ENCODE peak calls at places on chromosomes 12 and 14, in four cellular contexts. One of them, this sample, is unnamed.

GRCh38 chr12:132625731-132626430 is 7.3 kb downstream of the P2RX2 start:
- DNase-seq in A549: no peak
- DNase-seq in K562: no peak
- DNase-seq in HepG2: no peak
- DNase-seq in this sample: no peak

GRCh38 chr12:138898-139534 is 72.4 kb downstream of the IQSEC3 start:
- DNase-seq in A549: no peak
- DNase-seq in K562: no peak
- DNase-seq in HepG2: no peak
- DNase-seq in this sample: no peak

GRCh38 chr12:59322473-59322872 is 273.4 kb upstream of the SLC16A7 start:
- DNase-seq in HepG2: no peak
- DNase-seq in A549: no peak
- DNase-seq in K562: no peak
- DNase-seq in this sample: no peak

GRCh38 chr12:54983536-54984102 is 943 bp downstream of the TESPA1 start:
- DNase-seq in A549: no peak
- DNase-seq in HepG2: no peak
- DNase-seq in K562: no peak
- DNase-seq in this sample: no peak

GRCh38 chr12:44497044-44497443 is 379.1 kb downstream of the NELL2 start:
- DNase-seq in A549: no peak
- DNase-seq in HepG2: no peak
- DNase-seq in K562: no peak
- DNase-seq in this sample: no peak

GRCh38 chr12:31008241-31008711 is 65.4 kb upstream of the DDX11 start:
- DNase-seq in HepG2: no peak
- DNase-seq in A549: no peak
- DNase-seq in K562: no peak
- DNase-seq in this sample: no peak

GRCh38 chr12:98262886-98263285 is 252.5 kb upstream of the TMPO start:
- DNase-seq in K562: no peak
- DNase-seq in HepG2: no peak
- DNase-seq in A549: no peak
- DNase-seq in this sample: peak

GRCh38 chr14:54738009-54738408 is 164.6 kb downstream of the GCH1 start:
- DNase-seq in A549: no peak
- DNase-seq in K562: no peak
- DNase-seq in HepG2: no peak
- DNase-seq in this sample: no peak

GRCh38 chr12:24948816-24949722 is at the start of gene BCAT1:
- DNase-seq in K562: peak
- DNase-seq in HepG2: peak
- DNase-seq in A549: peak
- DNase-seq in this sample: peak

GRCh38 chr12:121581681-121582439 is 1.0 kb upstream of the KDM2B start:
- DNase-seq in A549: no peak
- DNase-seq in K562: peak
- DNase-seq in HepG2: no peak
- DNase-seq in this sample: no peak

GRCh38 chr14:52395728-52396127 is 81.6 kb downstream of the PTGER2 start:
- DNase-seq in HepG2: no peak
- DNase-seq in K562: no peak
- DNase-seq in A549: no peak
- DNase-seq in this sample: no peak

GRCh38 chr12:98198261-98198982 is 317.0 kb upstream of the TMPO start:
- DNase-seq in K562: no peak
- DNase-seq in A549: no peak
- DNase-seq in HepG2: no peak
- DNase-seq in this sample: no peak

GRCh38 chr14:84926656-84927055 is 603.3 kb upstream of the FLRT2 start:
- DNase-seq in A549: no peak
- DNase-seq in HepG2: no peak
- DNase-seq in K562: no peak
- DNase-seq in this sample: no peak

GRCh38 chr14:84929834-84930233 is 600.1 kb upstream of the FLRT2 start:
- DNase-seq in HepG2: no peak
- DNase-seq in K562: no peak
- DNase-seq in A549: no peak
- DNase-seq in this sample: no peak

GRCh38 chr14:84927096-84927910 is 602.6 kb upstream of the FLRT2 start:
- DNase-seq in A549: no peak
- DNase-seq in HepG2: no peak
- DNase-seq in K562: no peak
- DNase-seq in this sample: no peak
- TF ChIP-seq EP300 in A549: no peak
- TF ChIP-seq EP300 in HepG2: no peak
- TF ChIP-seq EP300 in K562: no peak
- TF ChIP-seq EP300 in this sample: no peak

GRCh38 chr14:28102814-28103213 is 663.8 kb upstream of the FOXG1 start:
- DNase-seq in K562: no peak
- DNase-seq in HepG2: no peak
- DNase-seq in A549: no peak
- DNase-seq in this sample: no peak

GRCh38 chr14:28098863-28099262 is 667.7 kb upstream of the FOXG1 start:
- DNase-seq in HepG2: no peak
- DNase-seq in K562: no peak
- DNase-seq in A549: no peak
- DNase-seq in this sample: no peak

GRCh38 chr14:28097585-28097984 is 669.0 kb upstream of the FOXG1 start:
- DNase-seq in K562: no peak
- DNase-seq in HepG2: no peak
- DNase-seq in A549: no peak
- DNase-seq in this sample: no peak

GRCh38 chr14:28101992-28102391 is 664.6 kb upstream of the FOXG1 start:
- DNase-seq in A549: no peak
- DNase-seq in K562: no peak
- DNase-seq in HepG2: no peak
- DNase-seq in this sample: no peak
- TF ChIP-seq RNF2 in A549: no peak
- TF ChIP-seq RNF2 in K562: no peak
- TF ChIP-seq RNF2 in HepG2: no peak
- TF ChIP-seq RNF2 in this sample: no peak

GRCh38 chr12:124921200-124922008 is 7.0 kb upstream of the UBC start:
- DNase-seq in HepG2: peak
- DNase-seq in A549: no peak
- DNase-seq in K562: peak
- DNase-seq in this sample: no peak
- TF ChIP-seq EP300 in HepG2: no peak
- TF ChIP-seq EP300 in A549: no peak
- TF ChIP-seq EP300 in K562: peak
- TF ChIP-seq EP300 in this sample: no peak

GRCh38 chr14:101947904-101948665 is 16.3 kb upstream of the DYNC1H1 start:
- DNase-seq in A549: peak
- DNase-seq in HepG2: peak
- DNase-seq in K562: peak
- DNase-seq in this sample: peak

GRCh38 chr14:101945171-101945570 is 19.2 kb upstream of the DYNC1H1 start:
- DNase-seq in A549: no peak
- DNase-seq in K562: no peak
- DNase-seq in HepG2: no peak
- DNase-seq in this sample: peak

GRCh38 chr14:101950100-101950499 is 14.3 kb upstream of the DYNC1H1 start:
- DNase-seq in K562: no peak
- DNase-seq in A549: no peak
- DNase-seq in HepG2: no peak
- DNase-seq in this sample: no peak

GRCh38 chr14:101948666-101949205 is 15.6 kb upstream of the DYNC1H1 start:
- DNase-seq in HepG2: no peak
- DNase-seq in A549: no peak
- DNase-seq in K562: no peak
- DNase-seq in this sample: no peak

GRCh38 chr14:101947577-101947903 is 16.8 kb upstream of the DYNC1H1 start:
- DNase-seq in K562: no peak
- DNase-seq in HepG2: no peak
- DNase-seq in A549: no peak
- DNase-seq in this sample: no peak
- TF ChIP-seq RNF2 in K562: no peak
- TF ChIP-seq RNF2 in HepG2: no peak
- TF ChIP-seq RNF2 in A549: no peak
- TF ChIP-seq RNF2 in this sample: no peak

DNA sequence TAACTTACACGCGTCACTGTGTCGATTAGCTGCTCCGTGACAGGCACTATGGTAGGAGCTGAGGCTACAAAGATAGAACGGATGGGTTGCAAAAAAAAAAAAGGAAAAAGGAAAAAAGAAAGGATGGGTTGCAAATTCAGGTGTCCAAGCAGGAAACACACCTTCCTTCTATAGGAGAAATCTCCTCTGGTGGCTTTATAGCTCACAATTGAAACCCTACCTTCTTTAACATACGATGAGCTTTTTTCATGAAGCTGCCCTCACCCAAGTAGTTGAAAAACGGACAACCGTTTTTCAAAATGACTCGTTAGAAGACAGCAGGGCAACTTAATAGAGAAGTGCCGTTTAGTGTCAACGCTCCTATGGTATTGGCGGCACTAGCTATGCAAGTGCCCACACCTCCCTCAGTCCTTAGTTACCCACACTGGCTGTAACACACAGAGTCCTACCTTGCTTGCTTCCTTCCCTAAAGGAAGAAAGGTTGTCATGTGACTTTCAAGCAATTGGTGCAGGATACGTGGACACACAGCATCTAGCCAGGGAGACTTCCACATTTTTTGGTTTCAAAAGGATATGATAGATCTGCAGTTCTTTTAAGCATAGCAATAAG is 677 bp upstream of the TRIP11 start:
- DNase-seq in A549: peak
- DNase-seq in HepG2: peak
- DNase-seq in K562: peak
- DNase-seq in this sample: no peak
- TF ChIP-seq EP300 in A549: no peak
- TF ChIP-seq EP300 in HepG2: no peak
- TF ChIP-seq EP300 in K562: no peak
- TF ChIP-seq EP300 in this sample: no peak

DNA sequence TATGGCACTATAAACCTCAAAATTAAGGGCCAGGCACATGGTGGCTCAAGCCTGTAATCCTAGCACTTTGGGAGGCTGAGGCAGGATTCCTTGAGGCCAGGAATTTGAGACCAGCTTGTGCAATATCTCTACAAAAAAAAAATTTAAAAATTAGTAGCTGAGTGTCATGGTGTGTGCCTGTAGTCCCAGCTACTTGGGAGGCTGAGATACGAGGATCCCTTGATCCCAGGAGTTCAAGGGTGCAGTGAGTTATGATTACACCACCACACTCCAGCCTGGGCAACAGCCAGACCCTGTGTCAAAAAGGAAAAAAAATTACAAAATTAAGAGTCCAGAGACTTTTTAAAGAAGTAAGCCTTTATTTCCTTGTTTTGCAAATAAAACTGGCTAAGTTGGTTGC is 1.8 kb upstream of the GCN1 start:
- DNase-seq in HepG2: no peak
- DNase-seq in K562: no peak
- DNase-seq in A549: no peak
- DNase-seq in this sample: no peak
- TF ChIP-seq RNF2 in HepG2: no peak
- TF ChIP-seq RNF2 in K562: no peak
- TF ChIP-seq RNF2 in A549: no peak
- TF ChIP-seq RNF2 in this sample: no peak

GRCh38 chr12:67018105-67018504 is 251.1 kb upstream of the CAND1 start:
- DNase-seq in A549: no peak
- DNase-seq in HepG2: no peak
- DNase-seq in K562: peak
- DNase-seq in this sample: peak

GRCh38 chr12:67014642-67015041 is 254.5 kb upstream of the CAND1 start:
- DNase-seq in K562: no peak
- DNase-seq in HepG2: no peak
- DNase-seq in A549: no peak
- DNase-seq in this sample: no peak

GRCh38 chr12:67019070-67019469 is 250.1 kb upstream of the CAND1 start:
- DNase-seq in K562: no peak
- DNase-seq in A549: no peak
- DNase-seq in HepG2: no peak
- DNase-seq in this sample: no peak
- TF ChIP-seq EP300 in K562: no peak
- TF ChIP-seq EP300 in A549: no peak
- TF ChIP-seq EP300 in HepG2: no peak
- TF ChIP-seq EP300 in this sample: no peak

DNA sequence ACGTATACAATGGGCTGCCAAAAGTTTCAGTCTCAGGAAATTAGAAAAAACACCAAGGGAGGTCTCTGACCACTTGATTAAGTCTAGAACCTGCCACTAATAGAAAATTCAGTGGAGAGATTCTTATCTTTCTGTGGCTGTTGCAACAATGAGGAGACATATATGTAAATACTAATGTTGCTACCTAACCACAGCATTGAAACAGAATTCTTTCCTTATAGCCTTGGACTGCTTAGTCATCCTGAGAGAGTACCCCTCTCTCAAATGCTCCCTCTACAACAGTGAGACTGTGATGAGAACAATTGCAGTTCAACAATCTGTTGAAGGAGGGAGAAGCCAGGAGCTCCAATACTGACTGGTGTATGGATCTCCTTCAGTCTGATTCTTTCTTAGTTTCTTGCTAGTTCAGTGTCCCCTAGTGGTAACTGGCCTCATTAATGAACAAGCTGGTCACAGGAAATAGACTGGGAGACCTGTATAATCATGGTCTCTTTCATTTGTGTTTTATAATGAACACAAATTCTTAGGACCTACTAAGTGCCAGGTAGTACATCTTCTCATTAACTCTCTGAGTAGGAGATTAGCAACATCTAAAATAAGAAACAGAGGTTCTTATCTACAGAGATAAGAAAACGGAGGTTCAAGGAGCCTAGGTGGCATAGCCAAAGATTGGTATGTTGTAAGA is 164.5 kb downstream of the SLC38A4 start:
- DNase-seq in K562: peak
- DNase-seq in A549: peak
- DNase-seq in HepG2: peak
- DNase-seq in this sample: no peak
- TF ChIP-seq RNF2 in K562: no peak
- TF ChIP-seq RNF2 in A549: no peak
- TF ChIP-seq RNF2 in HepG2: no peak
- TF ChIP-seq RNF2 in this sample: no peak

GRCh38 chr14:57420986-57421385 is 30.6 kb downstream of the NAA30 start:
- DNase-seq in HepG2: no peak
- DNase-seq in K562: no peak
- DNase-seq in A549: no peak
- DNase-seq in this sample: no peak

GRCh38 chr14:57413849-57414248 is 23.5 kb downstream of the NAA30 start:
- DNase-seq in K562: peak
- DNase-seq in HepG2: no peak
- DNase-seq in A549: no peak
- DNase-seq in this sample: no peak

GRCh38 chr14:57420033-57420432 is 29.6 kb downstream of the NAA30 start:
- DNase-seq in K562: no peak
- DNase-seq in A549: no peak
- DNase-seq in HepG2: no peak
- DNase-seq in this sample: no peak

GRCh38 chr14:57417228-57417627 is 26.8 kb downstream of the NAA30 start:
- DNase-seq in A549: no peak
- DNase-seq in K562: no peak
- DNase-seq in HepG2: no peak
- DNase-seq in this sample: no peak

GRCh38 chr14:57418999-57419398 is 28.6 kb downstream of the NAA30 start:
- DNase-seq in A549: no peak
- DNase-seq in HepG2: no peak
- DNase-seq in K562: no peak
- DNase-seq in this sample: no peak
- TF ChIP-seq EP300 in A549: no peak
- TF ChIP-seq EP300 in HepG2: no peak
- TF ChIP-seq EP300 in K562: no peak
- TF ChIP-seq EP300 in this sample: no peak

GRCh38 chr14:22194669-22195068 is 394.4 kb downstream of the DAD1 start:
- DNase-seq in HepG2: no peak
- DNase-seq in A549: no peak
- DNase-seq in K562: no peak
- DNase-seq in this sample: no peak
- TF ChIP-seq RNF2 in HepG2: no peak
- TF ChIP-seq RNF2 in A549: no peak
- TF ChIP-seq RNF2 in K562: no peak
- TF ChIP-seq RNF2 in this sample: no peak